ENCODE peak calls at places on chromosomes 16 and 17, in seven cellular contexts. I is effector memory CD4-positive, alpha-beta T cell; X is A549; D is colonic mucosa; A is fibroblast of lung; U is HCT116; R is GM23248. P is an unnamed sample. For H3K4me1, the result is how much of the 10 kb centered on the place peaks cover.

GRCh38 chr17:79798296-79799173 is 1.7 kb upstream of the CBX8 start:
- DNase-seq in I (no peak), X (no peak), D (no peak), A (no peak), U (no peak), R (peak), P (peak)

GRCh38 chr16:85104821-85105391 is 7.4 kb downstream of the CIBAR2 start:
- DNase-seq in I (no peak), X (no peak), D (no peak), A (no peak), U (no peak), R (no peak), P (peak)

GRCh38 chr16:46482895-46483294 is 138.3 kb downstream of the SHCBP1 start:
- DNase-seq in I (no peak), X (peak), D (no peak), A (no peak), U (no peak), R (no peak), P (no peak)

GRCh38 chr17:63573634-63574033 is 23.4 kb downstream of the DCAF7 start:
- DNase-seq in I (no peak), X (peak), D (no peak), A (no peak), U (no peak), R (peak), P (no peak)

GRCh38 chr17:41974031-41974430 is 7.4 kb downstream of the CNP start:
- DNase-seq in I (no peak), X (no peak), D (no peak), A (no peak), U (no peak), R (no peak), P (no peak)

GRCh38 chr17:21539146-21539545 is 153.2 kb upstream of the KCNJ18 start:
- DNase-seq in I (no peak), X (no peak), D (no peak), A (peak), U (no peak), R (peak), P (no peak)

GRCh38 chr17:64174686-64175456 is 44.9 kb upstream of the ERN1 start:
- DNase-seq in I (no peak), X (no peak), D (no peak), A (peak), U (no peak), R (peak), P (no peak)

GRCh38 chr16:695355-696089 is 5.3 kb upstream of the WDR24 start:
- DNase-seq in I (peak), X (peak), D (peak), A (no peak), U (no peak), R (peak), P (peak)

GRCh38 chr16:19963306-19963705 is 78.7 kb upstream of the GPRC5B start:
- DNase-seq in I (no peak), X (no peak), D (no peak), A (no peak), U (no peak), R (no peak), P (no peak)

GRCh38 chr17:68697850-68698313 is 96.7 kb upstream of the FAM20A start:
- DNase-seq in I (no peak), X (no peak), D (no peak), A (peak), U (no peak), R (peak), P (no peak)

GRCh38 chr17:68178831-68179230 is 69.0 kb upstream of the AMZ2 start:
- DNase-seq in I (no peak), X (no peak), D (no peak), A (no peak), U (no peak), R (no peak), P (no peak)

DNA sequence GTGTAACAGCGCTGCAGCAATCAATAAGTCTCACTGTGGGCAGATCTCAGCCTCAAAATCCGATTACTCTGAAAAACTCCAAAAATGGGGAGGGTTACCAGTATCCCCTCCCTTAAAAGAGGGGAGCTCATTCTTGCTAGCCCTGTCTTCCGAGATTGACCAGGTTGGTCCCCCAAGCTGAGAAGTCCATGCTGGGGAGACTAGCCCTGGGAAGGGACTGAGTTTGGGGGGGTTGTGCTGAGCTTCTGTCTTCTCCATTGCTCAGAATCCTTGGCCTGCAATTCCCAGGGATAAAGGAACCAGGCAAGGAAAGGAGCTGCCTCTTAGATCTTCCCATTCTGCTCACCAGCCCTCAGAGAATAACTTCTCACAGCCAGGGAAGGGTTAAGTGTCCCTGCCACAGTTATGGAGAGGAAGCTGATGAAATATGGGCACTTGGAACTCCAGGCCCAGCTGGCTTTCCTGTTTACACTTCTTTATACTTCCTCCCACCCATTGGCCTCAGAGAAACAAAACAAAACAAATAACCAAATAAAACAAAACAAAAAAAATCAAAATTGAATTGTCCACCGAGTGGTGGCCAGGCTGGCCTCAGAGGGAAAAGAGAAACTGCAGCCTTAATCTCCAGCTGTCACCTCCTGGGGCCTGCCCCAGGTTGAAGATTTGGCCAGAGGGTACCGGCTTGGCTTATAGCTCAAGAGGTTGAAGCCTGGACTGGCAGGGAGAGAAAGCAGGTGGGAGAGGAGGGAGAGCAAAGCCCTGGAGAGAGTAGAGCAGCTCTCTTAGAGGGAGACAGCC is 2.6 kb downstream of the HOXB3 start:
- DNase-seq in I (no peak), X (peak), D (no peak), A (peak), U (no peak), R (no peak), P (no peak)
- H3K4me1 ChIP-seq in I (under half), X (under half), D (under half), A (under half), U (under half), R (under half), P (under half)

GRCh38 chr16:5001571-5001970 is 32.2 kb downstream of the NAGPA start:
- DNase-seq in I (no peak), X (no peak), D (no peak), A (no peak), U (no peak), R (no peak), P (peak)
- H3K4me1 ChIP-seq in I (under half), X (under half), D (under half), A (under half), U (under half), R (under half), P (under half)

GRCh38 chr17:2871720-2872119 is 75.5 kb downstream of the RAP1GAP2 start:
- DNase-seq in I (no peak), X (no peak), D (no peak), A (no peak), U (no peak), R (no peak), P (no peak)
- H3K4me1 ChIP-seq in I (under half), X (under half), D (under half), A (under half), U (under half), R (under half), P (under half)

GRCh38 chr17:49360796-49361128 is 1.3 kb downstream of the ZNF652 start:
- DNase-seq in I (no peak), X (no peak), D (no peak), A (no peak), U (no peak), R (no peak), P (no peak)

GRCh38 chr17:49359990-49360795 is 1.9 kb downstream of the ZNF652 start:
- DNase-seq in I (no peak), X (no peak), D (no peak), A (no peak), U (no peak), R (peak), P (no peak)

GRCh38 chr17:49356320-49356719 is 5.7 kb downstream of the ZNF652 start:
- DNase-seq in I (no peak), X (no peak), D (no peak), A (no peak), U (no peak), R (no peak), P (no peak)

GRCh38 chr17:49357516-49357915 is 4.5 kb downstream of the ZNF652 start:
- DNase-seq in I (no peak), X (no peak), D (no peak), A (no peak), U (no peak), R (no peak), P (no peak)

DNA sequence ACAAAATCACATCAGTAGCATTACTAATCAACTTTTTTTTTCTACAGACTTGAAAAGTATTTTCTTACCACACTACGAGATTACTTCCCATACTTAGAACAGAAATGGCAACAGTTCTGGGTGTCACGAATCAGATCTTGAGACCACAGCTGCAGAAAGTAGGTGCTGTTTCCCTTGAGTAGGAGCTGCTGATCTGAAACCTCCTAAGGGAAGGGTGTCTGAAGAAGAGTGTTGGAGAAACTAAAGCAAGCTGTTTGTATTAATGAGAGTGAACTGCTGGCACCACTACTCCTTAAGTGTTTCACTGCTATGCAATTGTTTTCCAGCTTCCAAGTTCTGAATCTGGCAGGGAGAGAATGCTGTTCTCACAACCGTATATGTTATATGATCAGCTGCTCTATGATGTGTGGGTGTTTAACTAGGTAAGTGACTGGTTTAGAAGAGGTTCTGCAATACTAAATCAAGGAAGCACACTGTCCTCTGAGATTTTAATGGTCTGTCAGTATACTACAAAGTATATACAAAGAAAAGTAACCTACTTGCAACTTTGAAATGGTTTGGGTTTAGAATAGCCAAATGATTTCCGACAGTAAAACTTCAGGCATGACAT is 3.3 kb downstream of the ZNF652 start:
- DNase-seq in I (no peak), X (no peak), D (no peak), A (no peak), U (no peak), R (peak), P (no peak)
- H3K4me1 ChIP-seq in I (under half), X (under half), D (under half), A (under half), U (under half), R (under half), P (under half)

DNA sequence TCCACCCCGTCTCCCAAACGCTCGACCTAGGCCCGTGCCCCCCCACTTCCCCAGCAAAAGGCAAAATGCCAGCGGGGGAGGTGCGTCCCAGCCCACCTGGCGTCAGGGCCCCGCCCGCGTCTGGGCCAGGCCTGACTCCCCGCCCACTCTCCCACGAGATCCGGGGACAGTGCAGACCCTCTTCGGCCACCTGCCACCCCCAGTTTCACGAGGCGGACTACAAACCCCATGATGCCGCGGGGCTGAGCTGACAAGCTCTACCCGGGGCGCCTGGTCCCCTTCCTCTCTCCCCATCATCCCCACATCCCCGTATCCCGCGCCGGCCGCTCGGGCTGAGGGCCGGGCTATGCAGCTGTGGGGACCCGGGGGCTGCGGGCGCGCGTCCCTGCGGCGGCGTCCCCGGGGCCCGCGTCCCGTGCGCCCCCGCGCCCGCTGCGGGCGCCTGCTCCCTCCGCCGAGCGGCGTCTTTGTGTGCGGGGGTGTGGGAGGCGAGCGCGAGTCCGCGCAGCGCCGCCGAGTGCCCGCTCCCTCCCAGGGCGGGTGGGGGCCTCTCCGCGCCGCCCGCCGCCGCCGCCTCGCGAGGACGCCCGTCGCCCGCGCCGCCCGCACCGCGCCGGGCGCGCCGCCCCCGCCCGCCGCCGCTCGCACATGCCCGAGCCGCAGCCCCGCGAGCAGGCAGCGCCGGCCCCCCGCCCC is at the start of gene ANKRD13B:
- DNase-seq in I (no peak), X (peak), D (peak), A (peak), U (no peak), R (peak), P (no peak)
- H3K4me1 ChIP-seq in I (under half), X (under half), D (under half), A (under half), U (under half), R (under half), P (under half)

DNA sequence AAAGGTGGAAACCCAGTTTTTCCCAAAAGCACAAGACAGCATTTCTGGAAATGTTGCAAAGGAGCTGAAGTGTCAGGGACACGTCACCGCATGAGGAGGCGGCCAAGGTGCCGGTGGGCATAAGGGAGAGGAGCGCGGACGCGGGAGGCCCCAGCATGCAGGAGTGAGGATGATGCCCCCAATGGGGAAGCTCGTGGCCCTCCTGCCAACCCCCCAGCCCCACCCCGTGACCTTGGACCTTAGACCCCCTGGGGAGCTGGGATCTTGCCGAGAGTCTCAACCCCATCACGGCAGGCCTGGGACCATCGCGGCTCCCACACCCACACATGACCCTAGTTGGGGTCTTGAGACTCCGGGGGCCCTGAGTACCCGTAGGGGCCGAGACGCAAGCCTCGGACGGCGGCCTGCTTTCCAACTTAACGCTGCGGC is 119.4 kb upstream of the METRNL start:
- DNase-seq in I (no peak), X (no peak), D (no peak), A (no peak), U (no peak), R (no peak), P (peak)
- H3K4me1 ChIP-seq in I (under half), X (under half), D (under half), A (under half), U (under half), R (under half), P (under half)

DNA sequence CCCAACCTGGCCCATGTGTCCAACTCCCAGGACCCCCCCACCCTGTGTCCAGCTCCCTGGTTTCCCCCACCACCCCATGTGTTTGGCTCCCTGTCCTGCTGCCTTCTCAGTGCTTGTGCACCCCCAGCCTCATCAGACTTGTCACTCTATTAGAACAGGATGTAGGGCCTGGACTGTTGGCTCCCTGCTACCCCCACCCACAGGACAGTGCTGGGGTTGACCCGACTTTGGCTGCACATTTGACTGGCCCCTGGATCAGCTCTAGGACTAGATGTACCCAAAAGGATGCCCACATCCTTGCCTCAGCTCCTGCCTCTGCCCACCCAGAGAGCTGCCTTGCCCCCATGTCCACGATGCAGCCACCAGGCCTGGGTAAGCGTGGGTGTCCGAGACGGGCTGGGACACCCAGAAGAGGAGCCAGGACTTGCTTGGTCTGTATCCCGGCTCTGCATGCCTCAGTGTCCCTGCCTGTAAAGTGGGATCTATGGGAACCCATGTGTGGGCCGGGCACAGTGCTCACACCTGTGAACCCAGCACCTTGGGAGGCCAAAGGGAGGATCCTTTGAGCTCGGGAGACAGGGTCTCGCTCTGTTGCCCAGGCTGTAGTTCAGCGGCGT is 1.5 kb upstream of the CCDC57 start:
- DNase-seq in I (no peak), X (no peak), D (no peak), A (no peak), U (no peak), R (no peak), P (peak)
- H3K4me1 ChIP-seq in I (under half), X (half or more), D (under half), A (under half), U (under half), R (under half), P (under half)

P was measured in kidney.